ENCODE peak calls at places on chromosomes 4 and X, in ten cellular contexts. O is aorta; E is NCI-H1092 treated with DMSO at 0.1 percent for 48 hours; T is activated B cell treated with CpG ODN at 0.5 μM for 24 hours; C is posterior vena cava; J is stimulated activated CD4-positive, alpha-beta T cell treated with anti-CD3 and anti-CD28 coated beads, Interleukin-4, amount 100 ng/mL, for 4 hours; X is astrocyte; H is B cell; I is AG09319; D is CD8-positive, alpha-beta memory T cell. Y is an unnamed sample.

GRCh38 chr4:4430492-4431195 is 43.7 kb downstream of the NSG1 start:
- DNase-seq in E (peak; percentile 61), C (peak; percentile 47), D (peak; percentile 75), J (no peak), X (peak; percentile 74), O (no peak), H (no peak), T (no peak), I (peak; percentile 52), Y (no peak)

GRCh38 chr4:5292091-5292490 is 240.8 kb downstream of the STK32B start:
- DNase-seq in I (no peak), E (peak; percentile 40), T (no peak), H (no peak), C (no peak), J (no peak), O (no peak), D (no peak), X (no peak), Y (no peak)

GRCh38 chr4:38837849-38838248 is 18.8 kb downstream of the TLR6 start:
- DNase-seq in H (no peak), D (no peak), I (no peak), E (no peak), X (peak; percentile 71), J (no peak), O (no peak), C (no peak), T (no peak), Y (no peak)

GRCh38 chr4:24924309-24924781 is 11.5 kb upstream of the CCDC149 start:
- DNase-seq in E (no peak), X (peak; percentile 100), O (peak; percentile 73), C (peak; percentile 84), D (no peak), H (no peak), I (peak; percentile 92), J (no peak), T (no peak), Y (peak; percentile 71)

GRCh38 chr4:64230709-64231310 is 178.4 kb downstream of the TECRL start:
- DNase-seq in I (no peak), T (no peak), H (no peak), C (no peak), J (no peak), X (peak; percentile 10), E (no peak), D (no peak), O (no peak), Y (no peak)

GRCh38 chrX:25561190-25561589 is 545.4 kb upstream of the ARX start:
- DNase-seq in X (no peak), E (no peak), J (no peak), C (no peak), H (no peak), D (no peak), T (no peak), I (no peak), O (no peak), Y (no peak)

GRCh38 chr4:162061214-162061613 is 102.6 kb downstream of the FSTL5 start:
- DNase-seq in C (no peak), H (no peak), X (peak; percentile 55), E (no peak), D (no peak), O (no peak), I (no peak), T (no peak), J (no peak), Y (no peak)

GRCh38 chr4:3046149-3046548 is 28.2 kb downstream of the HTT-AS start:
- DNase-seq in E (no peak), D (no peak), O (no peak), I (no peak), X (no peak), H (no peak), C (no peak), T (no peak), J (no peak), Y (no peak)

GRCh38 chr4:85823295-85823694 is 348.3 kb downstream of the ARHGAP24 start:
- DNase-seq in J (no peak), X (no peak), T (no peak), D (no peak), I (no peak), O (no peak), C (no peak), E (peak; percentile 22), H (no peak), Y (peak; percentile 47)

GRCh38 chrX:8981742-8982141 is 52.2 kb downstream of the FAM9B start:
- DNase-seq in X (peak; percentile 10), H (no peak), D (no peak), E (no peak), O (no peak), C (no peak), T (no peak), I (no peak), J (no peak), Y (no peak)

GRCh38 chrX:14362731-14363130 is 166.6 kb upstream of the GLRA2 start:
- DNase-seq in T (no peak), J (no peak), O (no peak), D (no peak), X (peak; percentile 27), E (no peak), H (no peak), C (no peak), I (no peak), Y (no peak)

GRCh38 chr4:12852338-12853307 is 631.5 kb downstream of the RAB28 start:
- DNase-seq in H (no peak), E (peak; percentile 68), D (no peak), I (peak; percentile 10), X (peak; percentile 47), T (no peak), O (no peak), J (no peak), C (no peak), Y (peak; percentile 3)

GRCh38 chrX:9708086-9708485 is 57.6 kb downstream of the GPR143 start:
- DNase-seq in D (no peak), T (no peak), O (no peak), I (no peak), X (no peak), J (no peak), E (no peak), H (no peak), C (peak; percentile 44), Y (no peak)

GRCh38 chrX:55057691-55058249 is 17.1 kb upstream of the PAGE2B start:
- DNase-seq in O (no peak), X (no peak), D (peak; percentile 46), C (no peak), J (peak; percentile 11), H (no peak), T (no peak), I (peak; percentile 8), E (peak; percentile 69), Y (peak; percentile 10)

GRCh38 chrX:107684956-107685385 is 56.7 kb downstream of the PRPS1 start:
- DNase-seq in E (no peak), O (peak; percentile 80), J (no peak), H (no peak), X (peak; percentile 44), C (peak; percentile 90), I (no peak), D (no peak), T (no peak), Y (peak; percentile 89)

GRCh38 chr4:126986828-126987227 is 645.9 kb upstream of the INTU start:
- DNase-seq in O (no peak), C (no peak), I (no peak), J (no peak), D (no peak), E (no peak), X (peak; percentile 72), T (no peak), H (no peak), Y (no peak)

GRCh38 chr4:14916554-14917304 is 85.6 kb upstream of the CPEB2 start:
- DNase-seq in E (no peak), D (no peak), T (no peak), C (no peak), H (no peak), J (no peak), O (no peak), X (peak; percentile 83), I (no peak), Y (no peak)

GRCh38 chr4:38085394-38086150 is 125.4 kb downstream of the PTTG2 start:
- DNase-seq in J (no peak), I (no peak), E (no peak), D (no peak), X (no peak), C (no peak), O (no peak), T (no peak), H (no peak), Y (no peak)

GRCh38 chrX:153672531-153673397 is 849 bp downstream of the PNCK start:
- DNase-seq in D (no peak), O (no peak), X (no peak), E (no peak), C (peak; percentile 75), J (peak; percentile 28), T (no peak), I (no peak), H (peak; percentile 50), Y (no peak)

GRCh38 chr4:92506933-92507332 is 203.2 kb downstream of the GRID2 start:
- DNase-seq in H (no peak), I (no peak), T (no peak), X (no peak), C (no peak), D (no peak), J (no peak), O (no peak), E (no peak), Y (no peak)

GRCh38 chrX:95145848-95146540 is 1472.0 kb downstream of the FAM133A start:
- DNase-seq in C (no peak), X (no peak), T (no peak), D (no peak), H (no peak), I (no peak), O (no peak), J (no peak), E (no peak), Y (no peak)

GRCh38 chrX:40011483-40012038 is 86.2 kb downstream of the BCOR start:
- DNase-seq in T (no peak), E (no peak), J (no peak), D (no peak), H (no peak), O (no peak), C (no peak), I (no peak), X (no peak), Y (no peak)

GRCh38 chr4:183852910-183853555 is 52.1 kb upstream of the STOX2 start:
- DNase-seq in D (no peak), J (no peak), X (no peak), C (no peak), H (no peak), E (no peak), I (no peak), O (no peak), T (no peak), Y (no peak)

GRCh38 chr4:90357117-90357710 is 230.0 kb downstream of the CCSER1 start:
- DNase-seq in T (no peak), J (no peak), E (peak; percentile 71), I (peak; percentile 14), X (peak; percentile 69), H (no peak), O (no peak), C (no peak), D (no peak), Y (no peak)

GRCh38 chrX:7316280-7316679 is 168.3 kb upstream of the PUDP start:
- DNase-seq in H (no peak), D (no peak), O (no peak), J (no peak), T (no peak), C (no peak), E (no peak), I (no peak), X (no peak), Y (no peak)

GRCh38 chr4:141610365-141610764 is 26.0 kb upstream of the IL15 start:
- DNase-seq in E (no peak), D (no peak), O (no peak), C (no peak), X (no peak), H (no peak), T (no peak), I (no peak), J (no peak), Y (no peak)

GRCh38 chr4:138492178-138492577 is 250.0 kb upstream of the SLC7A11 start:
- DNase-seq in E (no peak), C (no peak), H (no peak), D (no peak), T (no peak), O (no peak), X (no peak), J (no peak), I (no peak), Y (no peak)

GRCh38 chrX:65679071-65679540 is 11.7 kb downstream of the MSN start:
- DNase-seq in E (no peak), C (no peak), D (no peak), X (peak; percentile 74), T (no peak), H (no peak), J (no peak), O (no peak), I (no peak), Y (no peak)